ENCODE peak calls at places on chromosomes 2 and 18, in six cellular contexts. One of them, this sample, is unnamed.

GRCh38 chr18:50285631-50286321 is 1.7 kb downstream of the CXXC1 start:
- DNase-seq in HFF-Myc: no peak
- DNase-seq in glutamatergic neuron: no peak
- DNase-seq in omental fat pad: no peak
- DNase-seq in GM12864: no peak
- DNase-seq in GM13977: no peak
- DNase-seq in this sample: no peak

GRCh38 chr2:42547014-42547413 is 21.4 kb upstream of the MTA3 start:
- DNase-seq in HFF-Myc: no peak
- DNase-seq in glutamatergic neuron: no peak
- DNase-seq in omental fat pad: no peak
- DNase-seq in GM12864: no peak
- DNase-seq in GM13977: no peak
- DNase-seq in this sample: no peak

GRCh38 chr18:111292-112014 is 46.9 kb upstream of the USP14 start:
- DNase-seq in HFF-Myc: no peak
- DNase-seq in glutamatergic neuron: peak; percentile 90
- DNase-seq in omental fat pad: no peak
- DNase-seq in GM12864: no peak
- DNase-seq in GM13977: peak; percentile 80
- DNase-seq in this sample: peak; percentile 69

GRCh38 chr2:105072039-105072438 is 34.2 kb downstream of the MRPS9 start:
- DNase-seq in HFF-Myc: no peak
- DNase-seq in glutamatergic neuron: no peak
- DNase-seq in omental fat pad: no peak
- DNase-seq in GM12864: peak; percentile 33
- DNase-seq in GM13977: peak; percentile 20
- DNase-seq in this sample: no peak

GRCh38 chr2:241507430-241508239 is 749 bp downstream of the STK25 start:
- DNase-seq in HFF-Myc: no peak
- DNase-seq in glutamatergic neuron: peak; percentile 71
- DNase-seq in omental fat pad: no peak
- DNase-seq in GM12864: no peak
- DNase-seq in GM13977: peak; percentile 78
- DNase-seq in this sample: peak; percentile 49

GRCh38 chr2:70851704-70852103 is 16.1 kb upstream of the CD207 start:
- DNase-seq in HFF-Myc: no peak
- DNase-seq in glutamatergic neuron: no peak
- DNase-seq in omental fat pad: no peak
- DNase-seq in GM12864: no peak
- DNase-seq in GM13977: no peak
- DNase-seq in this sample: no peak

GRCh38 chr2:1162768-1163584 is 212.3 kb downstream of the SNTG2 start:
- DNase-seq in HFF-Myc: no peak
- DNase-seq in glutamatergic neuron: no peak
- DNase-seq in omental fat pad: no peak
- DNase-seq in GM12864: no peak
- DNase-seq in GM13977: no peak
- DNase-seq in this sample: no peak

GRCh38 chr2:47724221-47724981 is 58.5 kb upstream of the MSH6 start:
- DNase-seq in HFF-Myc: no peak
- DNase-seq in glutamatergic neuron: no peak
- DNase-seq in omental fat pad: no peak
- DNase-seq in GM12864: peak; percentile 96
- DNase-seq in GM13977: peak; percentile 75
- DNase-seq in this sample: no peak

GRCh38 chr2:168948621-168949212 is 47.6 kb downstream of the G6PC2 start:
- DNase-seq in HFF-Myc: no peak
- DNase-seq in glutamatergic neuron: no peak
- DNase-seq in omental fat pad: no peak
- DNase-seq in GM12864: no peak
- DNase-seq in GM13977: no peak
- DNase-seq in this sample: no peak

GRCh38 chr18:43919565-43919964 is 642.3 kb upstream of the SYT4 start:
- DNase-seq in HFF-Myc: no peak
- DNase-seq in glutamatergic neuron: no peak
- DNase-seq in omental fat pad: no peak
- DNase-seq in GM12864: no peak
- DNase-seq in GM13977: no peak
- DNase-seq in this sample: no peak

GRCh38 chr2:238425979-238426567 is 654 bp upstream of the ASB1 start:
- DNase-seq in HFF-Myc: no peak
- DNase-seq in glutamatergic neuron: no peak
- DNase-seq in omental fat pad: no peak
- DNase-seq in GM12864: no peak
- DNase-seq in GM13977: no peak
- DNase-seq in this sample: peak; percentile 28

GRCh38 chr18:23377669-23378469 is 75.2 kb upstream of the RIOK3 start:
- DNase-seq in HFF-Myc: peak; percentile 61
- DNase-seq in glutamatergic neuron: no peak
- DNase-seq in omental fat pad: no peak
- DNase-seq in GM12864: no peak
- DNase-seq in GM13977: peak; percentile 65
- DNase-seq in this sample: no peak

GRCh38 chr2:189783451-189783926 is 650 bp downstream of the ORMDL1 start:
- DNase-seq in HFF-Myc: no peak
- DNase-seq in glutamatergic neuron: no peak
- DNase-seq in omental fat pad: no peak
- DNase-seq in GM12864: no peak
- DNase-seq in GM13977: peak; percentile 40
- DNase-seq in this sample: no peak

GRCh38 chr2:105841551-105841950 is 96.8 kb downstream of the NCK2 start:
- DNase-seq in HFF-Myc: no peak
- DNase-seq in glutamatergic neuron: no peak
- DNase-seq in omental fat pad: no peak
- DNase-seq in GM12864: no peak
- DNase-seq in GM13977: no peak
- DNase-seq in this sample: no peak

GRCh38 chr2:109472331-109473005 is 141.3 kb downstream of the SEPTIN10 start:
- DNase-seq in HFF-Myc: no peak
- DNase-seq in glutamatergic neuron: no peak
- DNase-seq in omental fat pad: no peak
- DNase-seq in GM12864: no peak
- DNase-seq in GM13977: no peak
- DNase-seq in this sample: no peak

GRCh38 chr18:8471373-8471772 is 137.9 kb upstream of the RAB12 start:
- DNase-seq in HFF-Myc: no peak
- DNase-seq in glutamatergic neuron: no peak
- DNase-seq in omental fat pad: no peak
- DNase-seq in GM12864: no peak
- DNase-seq in GM13977: no peak
- DNase-seq in this sample: no peak

GRCh38 chr18:8474661-8475060 is 134.6 kb upstream of the RAB12 start:
- DNase-seq in HFF-Myc: no peak
- DNase-seq in glutamatergic neuron: no peak
- DNase-seq in omental fat pad: no peak
- DNase-seq in GM12864: no peak
- DNase-seq in GM13977: no peak
- DNase-seq in this sample: no peak

GRCh38 chr18:8469793-8470192 is 139.4 kb upstream of the RAB12 start:
- DNase-seq in HFF-Myc: peak; percentile 4
- DNase-seq in glutamatergic neuron: no peak
- DNase-seq in omental fat pad: no peak
- DNase-seq in GM12864: no peak
- DNase-seq in GM13977: no peak
- DNase-seq in this sample: no peak

GRCh38 chr18:8468911-8469310 is 140.3 kb upstream of the RAB12 start:
- DNase-seq in HFF-Myc: peak; percentile 15
- DNase-seq in glutamatergic neuron: peak; percentile 50
- DNase-seq in omental fat pad: no peak
- DNase-seq in GM12864: no peak
- DNase-seq in GM13977: no peak
- DNase-seq in this sample: no peak
- TF ChIP-seq CTCF in HFF-Myc: no peak
- TF ChIP-seq CTCF in glutamatergic neuron: no peak
- TF ChIP-seq CTCF in omental fat pad: no peak
- TF ChIP-seq CTCF in GM12864: no peak
- TF ChIP-seq CTCF in GM13977: no peak
- TF ChIP-seq CTCF in this sample: no peak

DNA sequence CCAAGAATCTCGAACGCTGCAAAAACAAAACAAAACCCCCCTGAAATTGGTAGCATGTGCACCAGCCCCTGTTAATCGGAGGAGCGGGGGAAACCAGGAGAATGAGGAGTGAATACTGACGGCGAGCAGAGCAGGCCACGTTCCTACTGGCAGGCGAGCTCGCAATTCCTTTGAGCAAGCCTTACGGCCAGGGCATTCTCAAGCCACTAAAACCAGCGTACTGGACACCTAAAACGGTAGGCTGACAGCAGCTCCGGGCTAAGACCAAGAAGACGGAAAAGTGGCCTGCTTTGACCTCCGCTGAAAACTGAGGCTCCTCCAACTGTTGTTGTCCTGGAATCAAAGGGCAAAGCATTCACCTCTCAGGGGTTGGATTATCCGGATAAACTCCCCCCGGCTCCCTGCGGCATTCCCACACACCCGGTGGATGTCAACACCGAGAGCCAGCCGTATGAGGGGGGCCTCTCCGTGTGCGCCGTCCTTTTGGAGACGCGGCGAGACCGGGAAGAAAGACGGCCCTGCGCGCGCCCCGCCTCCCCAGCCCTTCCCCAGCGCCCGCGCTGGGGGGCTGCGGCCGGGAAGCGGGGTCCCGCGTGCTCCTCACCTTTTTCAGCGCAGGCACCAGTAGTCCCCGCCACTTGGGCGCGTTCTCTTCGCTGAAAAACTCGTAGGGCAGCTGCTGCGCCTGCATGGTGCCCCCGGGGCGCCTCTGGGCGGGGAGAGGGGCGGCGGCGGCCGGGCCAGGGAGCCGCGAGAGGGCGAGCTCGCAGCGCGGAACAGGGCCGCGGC is 925 bp downstream of the SOS1 start:
- DNase-seq in HFF-Myc: no peak
- DNase-seq in glutamatergic neuron: peak; percentile 70
- DNase-seq in omental fat pad: no peak
- DNase-seq in GM12864: no peak
- DNase-seq in GM13977: peak; percentile 86
- DNase-seq in this sample: peak; percentile 48
- TF ChIP-seq CTCF in HFF-Myc: no peak
- TF ChIP-seq CTCF in glutamatergic neuron: no peak
- TF ChIP-seq CTCF in omental fat pad: no peak
- TF ChIP-seq CTCF in GM12864: peak; percentile 21
- TF ChIP-seq CTCF in GM13977: peak; percentile 71
- TF ChIP-seq CTCF in this sample: no peak

GRCh38 chr2:145481334-145481922 is 961.5 kb upstream of the ZEB2 start:
- DNase-seq in HFF-Myc: no peak
- DNase-seq in glutamatergic neuron: no peak
- DNase-seq in omental fat pad: no peak
- DNase-seq in GM12864: no peak
- DNase-seq in GM13977: no peak
- DNase-seq in this sample: no peak

GRCh38 chr2:145483854-145484253 is 963.9 kb upstream of the ZEB2 start:
- DNase-seq in HFF-Myc: no peak
- DNase-seq in glutamatergic neuron: no peak
- DNase-seq in omental fat pad: no peak
- DNase-seq in GM12864: no peak
- DNase-seq in GM13977: no peak
- DNase-seq in this sample: no peak

GRCh38 chr2:145488571-145488970 is 968.7 kb upstream of the ZEB2 start:
- DNase-seq in HFF-Myc: no peak
- DNase-seq in glutamatergic neuron: peak; percentile 23
- DNase-seq in omental fat pad: no peak
- DNase-seq in GM12864: no peak
- DNase-seq in GM13977: no peak
- DNase-seq in this sample: no peak

DNA sequence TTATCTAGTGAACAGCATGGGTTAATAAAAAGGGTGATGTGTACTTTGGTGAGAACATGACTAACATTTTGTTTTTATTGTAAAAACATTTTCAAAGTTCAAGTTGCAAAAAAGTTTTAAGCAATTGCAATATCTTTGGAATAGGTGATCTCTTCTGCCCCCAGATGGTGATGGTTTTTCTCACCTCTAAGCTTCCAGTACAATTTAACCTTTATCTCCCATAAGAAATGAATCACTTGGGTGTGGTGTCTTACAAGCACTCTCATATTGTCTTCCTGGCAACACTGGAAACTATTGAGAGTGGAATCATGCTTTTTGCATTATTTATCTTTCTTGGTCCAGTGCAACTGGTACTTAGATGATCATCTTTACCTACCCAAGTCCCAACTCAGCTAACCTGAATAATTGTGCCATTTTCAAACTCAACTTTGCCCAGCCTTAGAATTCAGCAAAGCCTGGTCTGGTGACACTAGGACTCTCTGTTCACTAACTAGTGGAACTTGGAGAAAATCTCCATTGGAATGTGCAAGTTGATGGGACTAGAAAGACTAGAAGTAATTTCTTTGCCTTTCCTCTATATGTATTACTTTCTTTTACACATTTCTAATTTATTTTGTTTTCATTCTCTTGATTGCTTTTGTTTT is 964.6 kb upstream of the ZEB2 start:
- DNase-seq in HFF-Myc: peak; percentile 49
- DNase-seq in glutamatergic neuron: no peak
- DNase-seq in omental fat pad: no peak
- DNase-seq in GM12864: no peak
- DNase-seq in GM13977: no peak
- DNase-seq in this sample: no peak
- TF ChIP-seq CTCF in HFF-Myc: no peak
- TF ChIP-seq CTCF in glutamatergic neuron: no peak
- TF ChIP-seq CTCF in omental fat pad: no peak
- TF ChIP-seq CTCF in GM12864: no peak
- TF ChIP-seq CTCF in GM13977: peak; percentile 7
- TF ChIP-seq CTCF in this sample: no peak

GRCh38 chr2:99663641-99664040 is 173.8 kb upstream of the REV1 start:
- DNase-seq in HFF-Myc: no peak
- DNase-seq in glutamatergic neuron: no peak
- DNase-seq in omental fat pad: no peak
- DNase-seq in GM12864: no peak
- DNase-seq in GM13977: no peak
- DNase-seq in this sample: no peak

GRCh38 chr2:99662761-99663341 is 173.0 kb upstream of the REV1 start:
- DNase-seq in HFF-Myc: peak; percentile 89
- DNase-seq in glutamatergic neuron: no peak
- DNase-seq in omental fat pad: no peak
- DNase-seq in GM12864: no peak
- DNase-seq in GM13977: no peak
- DNase-seq in this sample: no peak

GRCh38 chr2:99660616-99661416 is 171.0 kb upstream of the REV1 start:
- DNase-seq in HFF-Myc: no peak
- DNase-seq in glutamatergic neuron: no peak
- DNase-seq in omental fat pad: no peak
- DNase-seq in GM12864: no peak
- DNase-seq in GM13977: no peak
- DNase-seq in this sample: no peak

GRCh38 chr2:99670768-99671734 is 181.2 kb upstream of the REV1 start:
- DNase-seq in HFF-Myc: no peak
- DNase-seq in glutamatergic neuron: no peak
- DNase-seq in omental fat pad: no peak
- DNase-seq in GM12864: no peak
- DNase-seq in GM13977: no peak
- DNase-seq in this sample: no peak

DNA sequence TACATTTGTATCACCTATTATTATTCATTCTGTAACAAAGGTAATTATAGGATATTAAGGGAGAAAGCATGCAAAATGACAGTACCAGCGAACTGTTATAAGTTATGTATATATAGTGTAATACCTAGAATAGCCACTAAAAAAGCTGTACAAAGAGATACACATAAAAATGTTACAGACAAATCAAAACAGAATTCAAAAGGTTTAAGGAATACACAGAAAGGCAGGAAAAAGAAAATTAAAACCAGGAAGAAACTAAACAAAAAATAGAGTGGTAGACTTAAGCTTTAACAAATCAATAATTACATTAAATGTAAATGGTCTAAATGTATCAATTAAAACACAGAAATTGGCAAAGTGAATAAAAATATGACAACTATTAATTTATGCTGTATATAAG is 176.4 kb upstream of the REV1 start:
- DNase-seq in HFF-Myc: no peak
- DNase-seq in glutamatergic neuron: no peak
- DNase-seq in omental fat pad: no peak
- DNase-seq in GM12864: no peak
- DNase-seq in GM13977: no peak
- DNase-seq in this sample: no peak
- TF ChIP-seq CTCF in HFF-Myc: no peak
- TF ChIP-seq CTCF in glutamatergic neuron: peak; percentile 53
- TF ChIP-seq CTCF in omental fat pad: no peak
- TF ChIP-seq CTCF in GM12864: no peak
- TF ChIP-seq CTCF in GM13977: no peak
- TF ChIP-seq CTCF in this sample: no peak

This sample was measured in neural crest cell.